ENCODE peak calls at places on chromosomes 16 and 17, in seven cellular contexts. P, U, I, K, D, Q and W are unnamed samples.

GRCh38 chr17:29588561-29589411 is 662 bp downstream of the GIT1 start:
- DNase-seq in U (peak), K (peak), D (peak), Q (no peak), P (peak), I (no peak), W (peak)

GRCh38 chr16:593406-593805 is 3.5 kb downstream of the RAB40C start:
- DNase-seq in Q (no peak), U (no peak), P (no peak), D (peak), K (no peak), I (no peak), W (no peak)

GRCh38 chr17:57370051-57370581 is 113.8 kb downstream of the MSI2 start:
- DNase-seq in U (no peak), I (no peak), K (peak), Q (no peak), D (peak), P (peak), W (peak)

GRCh38 chr17:68682913-68683312 is 81.7 kb upstream of the FAM20A start:
- DNase-seq in K (no peak), P (no peak), Q (no peak), D (no peak), U (no peak), I (no peak), W (no peak)

GRCh38 chr17:996554-997344 is at the start of gene TIMM22:
- DNase-seq in D (peak), K (peak), U (peak), I (peak), P (peak), Q (peak), W (peak)

GRCh38 chr17:2087597-2088211 is 32.8 kb downstream of the HIC1 start:
- DNase-seq in K (peak), Q (no peak), U (no peak), D (peak), I (no peak), P (no peak), W (peak)

GRCh38 chr17:5413682-5414081 is 5.8 kb downstream of the NUP88 start:
- DNase-seq in Q (no peak), K (peak), P (peak), I (no peak), D (peak), U (no peak), W (peak)

GRCh38 chr17:48718162-48718780 is 4.0 kb downstream of the PRAC1 start:
- DNase-seq in I (no peak), Q (no peak), U (peak), D (no peak), K (peak), P (no peak), W (no peak)

GRCh38 chr17:17719966-17720543 is 38.8 kb downstream of the RAI1 start:
- DNase-seq in K (no peak), Q (no peak), U (no peak), I (no peak), P (no peak), D (no peak), W (no peak)

GRCh38 chr17:40600486-40601046 is 35.3 kb upstream of the CCR7 start:
- DNase-seq in I (no peak), U (peak), Q (no peak), K (no peak), P (peak), D (no peak), W (no peak)

DNA sequence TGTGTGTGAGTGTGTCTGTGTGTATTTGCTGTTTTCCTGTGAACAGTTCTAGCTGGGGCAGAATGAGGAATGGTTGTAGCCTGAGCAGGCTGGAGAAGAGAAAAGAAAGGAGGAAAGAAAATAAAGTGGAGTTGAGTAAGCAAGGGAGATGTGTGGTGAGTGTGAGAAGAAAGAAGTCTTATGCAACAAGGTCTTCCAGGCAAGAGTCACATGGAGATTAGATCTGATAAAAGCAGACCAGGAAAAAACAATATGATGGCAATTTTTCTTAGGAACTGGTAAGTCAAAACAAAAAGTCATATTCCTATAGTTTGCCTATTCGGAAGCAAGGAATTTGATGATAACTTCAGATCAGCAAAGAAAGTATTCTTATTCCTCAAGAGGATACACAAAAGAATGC is 125.0 kb downstream of the HS3ST3A1 start:
- DNase-seq in P (peak), D (no peak), U (no peak), Q (no peak), I (no peak), K (peak), W (peak)
- H3K18ac ChIP-seq in P (no peak), D (no peak), U (no peak), Q (no peak), I (no peak), K (no peak), W (peak)

GRCh38 chr16:72419638-72420037 is 247.7 kb upstream of the PMFBP1 start:
- DNase-seq in D (no peak), P (no peak), I (no peak), U (no peak), Q (no peak), K (no peak), W (no peak)
- H3K18ac ChIP-seq in D (no peak), P (no peak), I (no peak), U (no peak), Q (no peak), K (no peak), W (no peak)

DNA sequence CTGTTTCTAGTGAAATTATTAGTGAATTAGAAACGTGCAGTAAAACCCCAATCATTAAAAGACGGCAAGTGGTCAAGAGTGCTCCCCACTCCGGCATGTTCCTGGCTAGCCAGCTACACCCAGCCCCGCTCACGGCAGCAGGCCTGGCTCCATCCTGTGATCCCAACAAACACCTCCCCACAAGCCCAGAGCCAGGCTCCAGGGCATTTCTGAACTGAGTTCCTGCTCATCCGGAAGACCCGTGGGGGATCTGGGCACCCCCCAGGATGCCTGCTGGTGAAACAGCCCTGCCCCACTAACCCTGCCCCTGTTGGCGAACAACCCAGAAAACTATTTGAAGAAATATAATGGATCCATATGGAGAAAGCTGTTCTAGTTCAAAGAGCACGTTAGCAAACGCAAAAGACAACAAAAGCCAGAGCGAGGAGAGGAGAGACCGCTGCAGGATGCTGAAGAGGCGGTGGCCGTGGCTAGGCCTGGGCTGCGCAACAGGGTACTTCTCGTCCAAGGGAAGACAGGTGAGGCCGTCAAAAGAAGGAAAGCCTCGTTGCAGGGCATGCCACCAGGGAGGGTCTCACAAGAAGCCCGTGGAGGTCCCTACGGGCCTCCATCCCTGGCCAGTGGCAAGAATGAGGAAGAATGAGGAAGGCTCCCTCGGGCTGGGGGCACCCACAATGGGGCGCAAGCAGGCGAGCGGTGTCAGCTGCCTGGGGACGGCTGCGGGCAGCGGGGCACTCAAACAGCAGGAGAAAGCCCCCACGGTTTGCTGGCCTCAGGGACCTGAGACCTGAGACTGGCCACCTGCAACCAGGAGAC is 19.2 kb downstream of the SLC16A3 start:
- DNase-seq in K (no peak), D (peak), P (no peak), I (no peak), Q (no peak), U (no peak), W (no peak)
- H3K18ac ChIP-seq in K (no peak), D (no peak), P (no peak), I (no peak), Q (no peak), U (no peak), W (no peak)

DNA sequence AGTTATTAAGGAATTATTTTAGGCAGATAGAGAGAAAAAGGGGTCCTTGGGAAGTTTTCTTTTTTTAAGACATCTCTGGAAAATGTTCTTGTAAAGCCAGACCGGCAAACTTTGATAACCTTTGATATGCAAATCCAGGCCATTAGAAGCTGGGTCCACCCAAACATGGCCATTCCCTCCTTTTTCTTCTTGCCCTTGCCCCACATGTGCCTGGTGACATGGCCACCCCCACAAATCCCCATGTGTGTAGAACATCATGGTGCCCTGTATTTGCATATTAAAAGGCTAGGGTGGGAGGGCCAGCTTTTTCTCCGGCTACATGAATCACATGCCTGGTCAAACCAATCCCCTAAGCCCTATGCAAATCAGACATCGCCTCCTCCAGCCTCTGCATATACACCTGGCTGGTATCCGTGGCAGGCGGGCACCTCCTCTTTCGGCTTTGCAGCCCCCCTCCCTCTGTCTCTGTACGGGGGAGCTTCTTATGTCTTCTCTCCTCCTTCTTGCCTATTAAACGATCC is 43.9 kb upstream of the LYRM9 start:
- DNase-seq in I (no peak), D (no peak), K (no peak), Q (no peak), U (no peak), P (no peak), W (no peak)
- H3K18ac ChIP-seq in I (no peak), D (no peak), K (no peak), Q (no peak), U (no peak), P (no peak), W (no peak)

DNA sequence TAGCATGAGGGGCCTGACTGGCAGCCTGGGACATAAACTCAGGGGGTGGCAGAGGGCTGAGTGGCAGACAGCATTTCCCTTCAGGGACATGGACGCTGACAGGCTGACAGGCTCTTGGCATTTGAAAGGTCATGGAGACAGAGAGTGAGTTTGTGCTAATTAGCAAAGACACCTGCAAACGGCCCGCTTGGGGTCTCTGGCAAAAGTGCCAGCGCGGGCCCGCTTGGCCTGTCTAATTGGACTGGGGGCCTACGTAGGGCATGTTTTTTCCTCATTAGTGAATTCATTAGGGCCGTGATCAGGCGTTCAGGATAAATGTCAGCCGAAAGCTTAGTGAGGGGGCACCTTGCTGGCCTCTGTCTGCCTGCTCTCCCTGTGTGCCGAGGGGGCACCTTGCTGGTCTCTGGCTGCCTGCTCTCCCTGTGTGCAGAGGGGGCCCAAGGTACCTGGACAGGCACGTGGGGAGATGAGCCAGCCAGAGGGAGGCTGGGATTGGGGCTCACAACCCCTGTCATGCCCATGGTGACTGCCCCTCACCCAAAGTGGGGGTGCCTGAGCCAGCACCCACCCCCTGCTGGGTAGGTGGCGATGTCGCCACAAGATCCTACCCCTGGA is 7.7 kb downstream of the NECAB2 start:
- DNase-seq in U (no peak), I (no peak), Q (no peak), P (no peak), K (no peak), D (no peak), W (no peak)
- H3K18ac ChIP-seq in U (no peak), I (peak), Q (no peak), P (no peak), K (no peak), D (no peak), W (no peak)

GRCh38 chr16:60031751-60032150 is 1297.6 kb upstream of the GOT2 start:
- DNase-seq in Q (no peak), I (no peak), D (no peak), K (no peak), U (no peak), P (no peak), W (no peak)

GRCh38 chr16:60027351-60027750 is 1293.2 kb upstream of the GOT2 start:
- DNase-seq in P (no peak), K (no peak), I (no peak), U (no peak), Q (no peak), D (no peak), W (no peak)
- H3K18ac ChIP-seq in P (no peak), K (no peak), I (no peak), U (no peak), Q (no peak), D (no peak), W (no peak)

GRCh38 chr16:80259289-80259805 is 281.4 kb upstream of the DYNLRB2 start:
- DNase-seq in P (no peak), I (peak), D (no peak), U (no peak), K (no peak), Q (no peak), W (no peak)

GRCh38 chr16:80250376-80250775 is 290.4 kb upstream of the DYNLRB2 start:
- DNase-seq in P (peak), K (no peak), U (no peak), Q (no peak), I (no peak), D (peak), W (no peak)

GRCh38 chr16:80258407-80258806 is 282.4 kb upstream of the DYNLRB2 start:
- DNase-seq in Q (no peak), U (no peak), K (no peak), P (no peak), I (no peak), D (no peak), W (no peak)

GRCh38 chr16:80254970-80255369 is 285.8 kb upstream of the DYNLRB2 start:
- DNase-seq in U (no peak), D (no peak), P (no peak), K (no peak), I (no peak), Q (no peak), W (no peak)

DNA sequence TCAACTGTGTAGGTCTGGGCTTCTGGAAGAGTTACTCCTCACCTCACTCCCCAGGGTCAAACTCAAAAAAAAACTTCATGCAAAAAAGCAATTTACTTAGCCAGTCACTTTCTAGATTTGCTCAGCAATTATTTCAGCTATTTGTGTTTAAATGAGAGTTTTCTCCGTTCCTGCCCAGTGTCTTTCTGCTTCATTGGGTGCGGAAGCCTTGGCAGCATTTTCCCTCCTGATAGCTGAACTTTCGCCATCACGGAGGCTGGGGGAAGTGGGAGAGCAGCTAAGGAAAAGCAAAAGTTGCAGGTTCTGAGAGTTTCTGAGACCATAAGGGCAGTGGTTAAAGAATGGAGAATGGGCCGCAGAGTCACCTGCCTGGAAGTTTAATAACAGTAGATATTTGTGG is 287.1 kb upstream of the DYNLRB2 start:
- DNase-seq in Q (no peak), U (no peak), K (no peak), P (no peak), I (no peak), D (no peak), W (no peak)
- H3K18ac ChIP-seq in Q (no peak), U (no peak), K (no peak), P (no peak), I (no peak), D (no peak), W (no peak)